ENCODE peak calls at places on chromosomes 16 and 17, in six cellular contexts. I is posterior cingulate gyrus, K is ecto neural progenitor cell, C is naive B cell, H is Kasumi-1, U is kidney epithelial cell. D is an unnamed sample.

GRCh38 chr16:72793716-72794115 is 254.2 kb downstream of the ZFHX3 start:
- DNase-seq in K (no peak), H (no peak), U (no peak), C (no peak), I (no peak), D (no peak)

GRCh38 chr17:38322156-38322779 is 21.5 kb downstream of the GPR179 start:
- DNase-seq in K (peak), H (peak), I (peak), U (no peak), C (peak), D (peak)

GRCh38 chr17:74750327-74751069 is 2.1 kb downstream of the NHERF1 start:
- DNase-seq in C (no peak), U (no peak), H (no peak), K (no peak), I (peak), D (peak)

GRCh38 chr17:73822371-73822770 is 178.1 kb upstream of the SDK2 start:
- DNase-seq in C (no peak), K (no peak), U (no peak), H (no peak), I (peak), D (no peak)

GRCh38 chr17:79997004-79997673 is 38.5 kb downstream of the TBC1D16 start:
- DNase-seq in I (no peak), U (no peak), C (peak), K (no peak), H (peak), D (peak)

GRCh38 chr17:73387746-73388577 is 76.2 kb upstream of the CDC42EP4 start:
- DNase-seq in K (no peak), C (no peak), U (no peak), I (peak), H (no peak), D (no peak)

GRCh38 chr16:19843371-19843770 is 41.3 kb downstream of the GPRC5B start:
- DNase-seq in H (no peak), C (no peak), I (no peak), K (no peak), U (no peak), D (no peak)

GRCh38 chr17:1713878-1714487 is 3.8 kb upstream of the TLCD2 start:
- DNase-seq in C (no peak), U (no peak), I (peak), K (peak), H (no peak), D (no peak)

GRCh38 chr17:64188088-64188487 is 58.1 kb upstream of the ERN1 start:
- DNase-seq in I (no peak), K (peak), U (no peak), C (no peak), H (no peak), D (no peak)

GRCh38 chr17:50199651-50200446 is 1.6 kb downstream of the COL1A1 start:
- DNase-seq in C (peak), U (no peak), I (peak), K (peak), H (peak), D (peak)

GRCh38 chr16:12901204-12901596 is 198 bp upstream of the SHISA9 start:
- DNase-seq in K (peak), I (peak), C (no peak), U (no peak), H (no peak), D (no peak)